ENCODE peak calls at places on chromosomes 2 and 18, in six cellular contexts. Y is Daoy, A is psoas muscle, J is MCF 10A, C is SK-N-DZ, F is right cardiac atrium. V is an unnamed sample.

GRCh38 chr2:30300456-30301221 is 69.3 kb downstream of the LBH start:
- DNase-seq in Y (no peak), A (no peak), J (no peak), C (no peak), F (no peak), V (no peak)

GRCh38 chr18:13266208-13267100 is 47.9 kb downstream of the LDLRAD4 start:
- DNase-seq in Y (peak), A (peak), J (peak), C (no peak), F (peak), V (peak)

GRCh38 chr2:74001781-74002514 is 17.2 kb downstream of the TET3 start:
- DNase-seq in Y (no peak), A (no peak), J (no peak), C (no peak), F (no peak), V (no peak)

GRCh38 chr2:221137385-221137784 is 434.7 kb downstream of the EPHA4 start:
- DNase-seq in Y (no peak), A (no peak), J (no peak), C (no peak), F (no peak), V (no peak)

GRCh38 chr2:1173528-1173927 is 222.9 kb downstream of the SNTG2 start:
- DNase-seq in Y (no peak), A (no peak), J (no peak), C (no peak), F (no peak), V (no peak)

GRCh38 chr2:3251974-3252373 is 125.6 kb downstream of the EIPR1 start:
- DNase-seq in Y (no peak), A (no peak), J (no peak), C (no peak), F (no peak), V (no peak)

GRCh38 chr2:68569604-68570003 is 73.8 kb upstream of the PROKR1 start:
- DNase-seq in Y (peak), A (no peak), J (no peak), C (no peak), F (no peak), V (no peak)

GRCh38 chr2:119451336-119452050 is 19.8 kb downstream of the TMEM37 start:
- DNase-seq in Y (no peak), A (no peak), J (no peak), C (no peak), F (no peak), V (no peak)

GRCh38 chr2:239114119-239114581 is 266.3 kb downstream of the TWIST2 start:
- DNase-seq in Y (no peak), A (no peak), J (no peak), C (no peak), F (no peak), V (no peak)

GRCh38 chr2:55418512-55419235 is 982 bp downstream of the CCDC88A start:
- DNase-seq in Y (peak), A (no peak), J (peak), C (peak), F (no peak), V (no peak)

GRCh38 chr2:5740073-5740472 is 47.9 kb downstream of the SOX11 start:
- DNase-seq in Y (no peak), A (no peak), J (no peak), C (no peak), F (no peak), V (no peak)